ENCODE peak calls at places on chromosomes 4 and X, in eight cellular contexts. I is left lung, F is spleen, J is A673, D is breast epithelium, A is GM23338, P is cardiac muscle cell, Q is tibial nerve. N is an unnamed sample.

GRCh38 chr4:111537165-111537564 is 608.1 kb upstream of the FAM241A start:
- DNase-seq in I (no peak), F (no peak), J (no peak), D (no peak), A (no peak), P (no peak), Q (no peak), N (no peak)

GRCh38 chr4:180870623-180871022 is 1372.6 kb upstream of the TENM3 start:
- DNase-seq in I (no peak), F (no peak), J (no peak), D (no peak), A (no peak), P (no peak), Q (no peak), N (no peak)

GRCh38 chrX:38262715-38263620 is 42.3 kb upstream of the SRPX start:
- DNase-seq in I (no peak), F (no peak), J (no peak), D (no peak), A (no peak), P (peak), Q (no peak), N (no peak)

GRCh38 chrX:39335447-39336235 is 534.4 kb downstream of the MID1IP1 start:
- DNase-seq in I (no peak), F (no peak), J (no peak), D (no peak), A (no peak), P (no peak), Q (peak), N (no peak)

GRCh38 chrX:77448170-77448569 is 981 bp downstream of the FGF16 start:
- DNase-seq in I (peak), F (no peak), J (no peak), D (no peak), A (peak), P (no peak), Q (no peak), N (no peak)

GRCh38 chr4:64158648-64159326 is 250.5 kb downstream of the TECRL start:
- DNase-seq in I (no peak), F (no peak), J (peak), D (no peak), A (peak), P (peak), Q (peak), N (peak)

GRCh38 chr4:170853422-170854021 is 763.8 kb upstream of the AADAT start:
- DNase-seq in I (peak), F (no peak), J (peak), D (peak), A (peak), P (no peak), Q (peak), N (peak)

GRCh38 chr4:100907465-100908454 is 389.9 kb upstream of the EMCN start:
- DNase-seq in I (no peak), F (no peak), J (peak), D (no peak), A (no peak), P (peak), Q (no peak), N (no peak)

GRCh38 chrX:68186552-68187262 is 246.6 kb downstream of the OPHN1 start:
- DNase-seq in I (no peak), F (no peak), J (no peak), D (no peak), A (no peak), P (no peak), Q (no peak), N (no peak)

GRCh38 chr4:83851261-83852084 is 315.6 kb downstream of the GPAT3 start:
- DNase-seq in I (peak), F (no peak), J (no peak), D (no peak), A (peak), P (no peak), Q (no peak), N (no peak)

GRCh38 chr4:106365613-106366012 is 3.0 kb downstream of the GIMD1 start:
- DNase-seq in I (no peak), F (no peak), J (peak), D (no peak), A (no peak), P (peak), Q (no peak), N (no peak)

GRCh38 chr4:25970691-25971427 is 56.8 kb downstream of the SMIM20 start:
- DNase-seq in I (no peak), F (no peak), J (no peak), D (no peak), A (no peak), P (peak), Q (no peak), N (peak)

GRCh38 chr4:114384629-114385028 is 214.0 kb upstream of the UGT8 start:
- DNase-seq in I (no peak), F (no peak), J (peak), D (no peak), A (peak), P (peak), Q (no peak), N (no peak)

GRCh38 chr4:152634110-152634760 is 45.6 kb downstream of the TMEM154 start:
- DNase-seq in I (no peak), F (no peak), J (no peak), D (no peak), A (no peak), P (peak), Q (no peak), N (no peak)

GRCh38 chr4:15855804-15856475 is 77.8 kb downstream of the CD38 start:
- DNase-seq in I (no peak), F (no peak), J (peak), D (no peak), A (no peak), P (no peak), Q (peak), N (no peak)

GRCh38 chr4:39304651-39305050 is 61.5 kb downstream of the RFC1 start:
- DNase-seq in I (no peak), F (no peak), J (no peak), D (no peak), A (no peak), P (no peak), Q (no peak), N (no peak)

GRCh38 chr4:125244848-125245450 is 69.8 kb upstream of the FAT4 start:
- DNase-seq in I (no peak), F (no peak), J (peak), D (no peak), A (peak), P (peak), Q (no peak), N (no peak)

GRCh38 chr4:66736593-66736992 is 808.7 kb downstream of the CENPC start:
- DNase-seq in I (no peak), F (no peak), J (peak), D (no peak), A (no peak), P (peak), Q (no peak), N (no peak)

GRCh38 chr4:11367371-11367770 is 61.3 kb downstream of the HS3ST1 start:
- DNase-seq in I (no peak), F (no peak), J (no peak), D (no peak), A (no peak), P (peak), Q (peak), N (no peak)

GRCh38 chrX:71098302-71098701 is 2.7 kb downstream of the FOXO4 start:
- DNase-seq in I (peak), F (peak), J (peak), D (no peak), A (peak), P (peak), Q (peak), N (peak)

GRCh38 chrX:11756354-11757318 is 1.4 kb upstream of the MSL3 start:
- DNase-seq in I (no peak), F (no peak), J (no peak), D (no peak), A (peak), P (no peak), Q (no peak), N (no peak)
- TF ChIP-seq CTCF in I (no peak), F (no peak), J (no peak), D (no peak), A (no peak), P (no peak), Q (no peak), N (no peak)

GRCh38 chr4:168880811-168881595 is 129.1 kb downstream of the CBR4 start:
- DNase-seq in I (no peak), F (no peak), J (no peak), D (no peak), A (no peak), P (no peak), Q (no peak), N (no peak)

GRCh38 chr4:168877779-168878491 is 132.1 kb downstream of the CBR4 start:
- DNase-seq in I (peak), F (peak), J (peak), D (no peak), A (peak), P (peak), Q (peak), N (peak)

GRCh38 chr4:168879178-168879577 is 130.9 kb downstream of the CBR4 start:
- DNase-seq in I (no peak), F (no peak), J (no peak), D (no peak), A (no peak), P (no peak), Q (no peak), N (no peak)

GRCh38 chr4:168881754-168882153 is 128.3 kb downstream of the CBR4 start:
- DNase-seq in I (no peak), F (no peak), J (no peak), D (no peak), A (no peak), P (no peak), Q (no peak), N (no peak)

GRCh38 chr4:168880087-168880675 is 129.9 kb downstream of the CBR4 start:
- DNase-seq in I (no peak), F (no peak), J (no peak), D (no peak), A (no peak), P (peak), Q (no peak), N (no peak)
- H3K4me3 ChIP-seq in I (no peak), F (no peak), J (no peak), D (no peak), A (no peak), P (no peak), Q (no peak), N (no peak)

GRCh38 chrX:87687703-87688102 is 170.1 kb downstream of the KLHL4 start:
- DNase-seq in I (no peak), F (no peak), J (no peak), D (no peak), A (no peak), P (no peak), Q (no peak), N (no peak)
- H3K27ac ChIP-seq in I (no peak), F (no peak), J (no peak), D (no peak), A (peak), P (no peak), Q (no peak), N (no peak)

DNA sequence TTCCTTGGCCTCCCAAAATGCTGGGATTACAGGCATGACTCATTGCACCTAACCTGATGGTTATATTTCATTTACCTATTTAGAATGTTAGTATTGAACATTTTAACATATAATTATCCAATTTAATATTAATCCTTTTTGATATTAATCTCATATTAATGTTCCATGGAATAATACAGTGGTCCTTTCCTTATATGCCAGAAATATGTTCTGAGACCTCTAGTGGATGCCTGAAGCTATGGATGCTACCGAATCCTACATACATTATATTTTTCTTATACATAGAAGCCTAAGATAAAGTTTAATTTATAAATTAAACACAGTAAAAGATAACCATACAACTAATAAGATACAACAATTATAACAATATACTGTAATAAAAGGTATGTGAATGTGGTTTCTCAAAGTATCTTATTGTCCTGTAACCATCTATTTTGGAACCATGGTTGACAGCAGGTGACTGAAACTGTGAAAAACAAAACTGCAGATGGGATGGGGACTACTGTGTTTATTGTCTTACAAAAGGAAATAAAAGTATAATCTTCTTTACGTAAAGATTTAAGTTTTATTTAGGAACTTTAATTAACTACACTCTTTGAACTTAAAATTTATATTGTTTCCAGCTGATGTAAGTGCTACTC is 431.4 kb downstream of the GRID2 start:
- DNase-seq in I (no peak), F (no peak), J (no peak), D (no peak), A (no peak), P (no peak), Q (no peak), N (no peak)
- TF ChIP-seq CTCF in I (no peak), F (no peak), J (peak), D (no peak), A (peak), P (no peak), Q (no peak), N (no peak)

DNA sequence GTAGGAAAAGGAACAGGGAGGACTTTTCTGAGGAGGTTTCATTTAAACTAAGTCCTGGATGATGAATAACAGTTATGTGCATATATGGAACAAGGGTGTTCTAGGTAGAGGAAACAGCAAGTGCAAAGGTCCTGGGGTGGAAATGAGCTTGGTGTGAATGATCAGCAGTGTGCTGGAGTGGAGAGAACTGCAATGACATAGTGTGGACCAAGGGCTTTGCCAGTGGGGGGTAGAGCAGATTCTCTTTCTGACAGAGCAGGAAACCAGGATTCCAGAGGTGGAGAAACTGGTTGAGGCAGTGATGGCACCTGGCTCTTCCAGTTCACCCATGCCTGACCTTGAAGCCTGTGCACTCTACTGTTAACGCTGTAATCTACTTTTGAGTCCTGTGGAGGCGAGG is 1.7 kb downstream of the PPP1R3F start:
- DNase-seq in I (no peak), F (peak), J (no peak), D (no peak), A (no peak), P (no peak), Q (no peak), N (no peak)
- H3K4me3 ChIP-seq in I (no peak), F (no peak), J (peak), D (no peak), A (peak), P (no peak), Q (no peak), N (no peak)

N was measured in WERI-Rb-1.